ENCODE peak calls at places on chromosomes 5 and 9, in four cellular contexts. One of them, this sample, is unnamed.

GRCh38 chr5:1386274-1386717 is 41.4 kb upstream of the CLPTM1L start:
- DNase-seq in ovary: peak; percentile 57
- DNase-seq in OCI-LY7: peak; percentile 71
- DNase-seq in K562: peak; percentile 23
- DNase-seq in this sample: peak; percentile 41

GRCh38 chr9:98009437-98009836 is 26.3 kb downstream of the ANP32B start:
- DNase-seq in ovary: no peak
- DNase-seq in OCI-LY7: no peak
- DNase-seq in K562: no peak
- DNase-seq in this sample: no peak

GRCh38 chr9:22210262-22210661 is 201.2 kb upstream of the CDKN2B start:
- DNase-seq in ovary: no peak
- DNase-seq in OCI-LY7: no peak
- DNase-seq in K562: no peak
- DNase-seq in this sample: no peak

GRCh38 chr9:112555844-112556482 is 69.3 kb downstream of the KIAA1958 start:
- DNase-seq in ovary: no peak
- DNase-seq in OCI-LY7: no peak
- DNase-seq in K562: no peak
- DNase-seq in this sample: peak; percentile 60

GRCh38 chr9:96214639-96215038 is 87.3 kb downstream of the HSD17B3 start:
- DNase-seq in ovary: no peak
- DNase-seq in OCI-LY7: no peak
- DNase-seq in K562: no peak
- DNase-seq in this sample: no peak

GRCh38 chr5:137273511-137273910 is 225.6 kb downstream of the SPOCK1 start:
- DNase-seq in ovary: no peak
- DNase-seq in OCI-LY7: no peak
- DNase-seq in K562: no peak
- DNase-seq in this sample: no peak

GRCh38 chr9:36029765-36030528 is 6.8 kb upstream of the RECK start:
- DNase-seq in ovary: no peak
- DNase-seq in OCI-LY7: no peak
- DNase-seq in K562: no peak
- DNase-seq in this sample: no peak

GRCh38 chr5:40359854-40360253 is 319.9 kb upstream of the PTGER4 start:
- DNase-seq in ovary: no peak
- DNase-seq in OCI-LY7: no peak
- DNase-seq in K562: no peak
- DNase-seq in this sample: no peak

GRCh38 chr5:73496984-73497457 is 1.2 kb upstream of the BTF3 start:
- DNase-seq in ovary: no peak
- DNase-seq in OCI-LY7: peak; percentile 75
- DNase-seq in K562: peak; percentile 70
- DNase-seq in this sample: no peak

DNA sequence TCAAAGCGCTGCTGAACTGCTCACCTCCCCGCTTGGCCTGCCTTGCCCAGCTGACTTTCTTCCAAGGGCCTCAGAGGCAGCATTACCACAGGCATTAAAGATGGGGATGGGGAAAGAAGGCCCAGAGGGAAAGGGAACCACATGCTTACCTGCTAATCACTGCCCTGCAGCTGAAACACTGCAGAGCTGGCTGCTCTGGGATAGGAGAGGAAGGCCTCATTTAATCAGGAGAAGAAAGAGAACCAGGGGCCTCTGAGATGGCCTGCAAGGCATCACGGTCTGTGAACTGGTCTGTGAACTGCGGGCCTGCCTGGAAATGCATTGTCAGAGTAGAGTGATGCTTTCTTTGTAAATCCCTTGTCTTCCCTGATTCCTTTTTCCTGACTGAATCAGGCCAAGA is 44.8 kb downstream of the PTCD2 start:
- DNase-seq in ovary: no peak
- DNase-seq in OCI-LY7: no peak
- DNase-seq in K562: no peak
- DNase-seq in this sample: no peak
- H3K4me1 ChIP-seq in ovary: no peaks in the 10 kb centered on the region
- H3K4me1 ChIP-seq in OCI-LY7: no peaks in the 10 kb centered on the region
- H3K4me1 ChIP-seq in K562: no peaks in the 10 kb centered on the region
- H3K4me1 ChIP-seq in this sample: peaks cover 12% of the 10 kb centered on the region

GRCh38 chr5:98813755-98814154 is 40.3 kb downstream of the RGMB start:
- DNase-seq in ovary: no peak
- DNase-seq in OCI-LY7: no peak
- DNase-seq in K562: no peak
- DNase-seq in this sample: no peak
- TF ChIP-seq CTCF in ovary: no peak
- TF ChIP-seq CTCF in OCI-LY7: no peak
- TF ChIP-seq CTCF in K562: no peak
- TF ChIP-seq CTCF in this sample: no peak

DNA sequence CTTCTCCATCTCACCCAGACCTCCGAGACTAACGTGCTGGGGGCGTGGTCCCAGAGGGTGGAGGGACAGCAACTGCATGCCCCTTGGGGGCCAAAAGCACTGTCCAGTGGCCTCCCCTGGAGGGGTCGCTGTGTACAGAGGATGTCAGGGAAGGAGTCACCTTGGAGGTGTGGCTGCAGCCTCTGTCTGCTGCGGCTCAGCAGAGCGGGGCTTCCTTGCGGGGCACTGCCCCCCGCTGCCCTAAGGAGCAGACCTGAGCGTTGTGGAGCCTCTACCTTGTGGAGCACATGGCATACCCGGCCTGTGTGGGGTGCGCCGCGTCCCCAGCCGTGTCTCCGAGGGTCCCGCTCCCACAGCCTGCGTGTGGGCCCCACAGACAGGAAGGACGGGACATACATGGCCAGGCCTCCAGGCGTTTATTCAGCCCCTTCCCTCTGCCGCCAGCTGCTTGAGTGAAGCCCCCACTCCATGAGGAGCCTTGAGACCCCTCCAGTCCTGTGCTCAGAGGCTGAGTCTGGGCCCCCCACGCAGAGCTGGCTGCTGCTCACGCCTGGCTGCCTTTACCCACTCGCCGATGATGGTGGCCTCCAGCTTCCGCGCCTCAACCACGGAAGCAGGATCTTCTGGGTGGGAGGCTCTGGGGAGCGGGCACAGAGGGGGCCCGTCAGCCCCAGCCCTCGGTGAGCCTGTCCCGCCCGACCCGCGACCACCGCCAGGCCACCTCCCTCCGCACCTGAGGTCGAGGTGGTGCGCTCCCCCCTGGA is 4.2 kb downstream of the DPP7 start:
- DNase-seq in ovary: no peak
- DNase-seq in OCI-LY7: no peak
- DNase-seq in K562: no peak
- DNase-seq in this sample: peak; percentile 39
- H3K36me3 ChIP-seq in ovary: no peaks in the 10 kb centered on the region
- H3K36me3 ChIP-seq in OCI-LY7: peaks cover 72% of the 10 kb centered on the region
- H3K36me3 ChIP-seq in K562: peaks cover 82% of the 10 kb centered on the region
- H3K36me3 ChIP-seq in this sample: peaks cover 2% of the 10 kb centered on the region

GRCh38 chr9:100287186-100287585 is 65.6 kb downstream of the TEX10 start:
- DNase-seq in ovary: no peak
- DNase-seq in OCI-LY7: no peak
- DNase-seq in K562: no peak
- DNase-seq in this sample: no peak

GRCh38 chr9:100285080-100285479 is 67.7 kb downstream of the TEX10 start:
- DNase-seq in ovary: no peak
- DNase-seq in OCI-LY7: no peak
- DNase-seq in K562: no peak
- DNase-seq in this sample: no peak

GRCh38 chr9:100285601-100286000 is 67.1 kb downstream of the TEX10 start:
- DNase-seq in ovary: no peak
- DNase-seq in OCI-LY7: no peak
- DNase-seq in K562: no peak
- DNase-seq in this sample: no peak

GRCh38 chr9:100284247-100284646 is 68.5 kb downstream of the TEX10 start:
- DNase-seq in ovary: no peak
- DNase-seq in OCI-LY7: no peak
- DNase-seq in K562: no peak
- DNase-seq in this sample: no peak

GRCh38 chr9:100286257-100286656 is 66.5 kb downstream of the TEX10 start:
- DNase-seq in ovary: no peak
- DNase-seq in OCI-LY7: no peak
- DNase-seq in K562: no peak
- DNase-seq in this sample: no peak
- H3K4me1 ChIP-seq in ovary: no peaks in the 10 kb centered on the region
- H3K4me1 ChIP-seq in OCI-LY7: no peaks in the 10 kb centered on the region
- H3K4me1 ChIP-seq in K562: peaks cover 15% of the 10 kb centered on the region
- H3K4me1 ChIP-seq in this sample: no peaks in the 10 kb centered on the region

GRCh38 chr9:83062653-83063527 is at the start of gene RASEF:
- DNase-seq in ovary: no peak
- DNase-seq in OCI-LY7: no peak
- DNase-seq in K562: no peak
- DNase-seq in this sample: peak; percentile 34
- TF ChIP-seq CTCF in ovary: no peak
- TF ChIP-seq CTCF in OCI-LY7: no peak
- TF ChIP-seq CTCF in K562: no peak
- TF ChIP-seq CTCF in this sample: no peak

GRCh38 chr9:129556576-129557191 is 64.2 kb downstream of the C9orf50 start:
- DNase-seq in ovary: peak; percentile 39
- DNase-seq in OCI-LY7: no peak
- DNase-seq in K562: no peak
- DNase-seq in this sample: no peak

GRCh38 chr9:129557192-129558036 is 63.5 kb downstream of the C9orf50 start:
- DNase-seq in ovary: peak; percentile 83
- DNase-seq in OCI-LY7: no peak
- DNase-seq in K562: no peak
- DNase-seq in this sample: peak; percentile 92

GRCh38 chr9:129554649-129555048 is 66.3 kb downstream of the C9orf50 start:
- DNase-seq in ovary: no peak
- DNase-seq in OCI-LY7: no peak
- DNase-seq in K562: peak; percentile 73
- DNase-seq in this sample: peak; percentile 49

GRCh38 chr9:129553277-129553676 is 67.6 kb downstream of the C9orf50 start:
- DNase-seq in ovary: no peak
- DNase-seq in OCI-LY7: no peak
- DNase-seq in K562: no peak
- DNase-seq in this sample: no peak

DNA sequence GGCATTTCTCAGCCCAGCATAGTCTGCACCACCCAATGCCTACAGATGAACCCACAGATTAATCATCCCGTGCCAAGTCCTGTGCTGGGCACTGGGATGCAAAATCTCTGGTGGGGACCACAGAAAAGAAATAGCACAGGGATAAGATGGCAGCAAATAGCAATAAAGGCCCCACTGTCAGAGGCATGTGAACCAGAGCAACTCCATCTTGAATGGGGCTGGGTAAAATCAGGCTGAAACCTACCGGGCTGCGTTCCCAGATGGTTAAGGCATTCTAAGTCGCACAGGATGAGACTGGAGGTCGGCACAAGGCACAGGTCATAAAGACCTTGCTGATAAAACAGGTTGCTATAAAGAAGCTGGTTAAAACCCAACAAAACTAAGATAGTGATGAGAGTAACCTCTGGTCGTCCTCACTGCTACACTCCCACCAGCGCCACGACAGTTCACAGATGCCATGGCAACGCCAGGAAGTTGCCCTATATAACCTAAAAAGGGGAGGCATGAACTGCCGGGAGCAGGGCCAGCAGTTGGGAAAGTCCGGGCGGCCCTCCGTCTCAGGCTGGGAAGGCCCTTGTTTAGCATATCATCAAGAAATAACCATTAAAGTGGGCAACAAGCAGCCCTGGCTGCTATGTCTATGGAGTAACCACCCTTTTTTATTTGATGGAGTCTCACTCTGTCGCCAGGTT is 65.2 kb downstream of the C9orf50 start:
- DNase-seq in ovary: peak; percentile 73
- DNase-seq in OCI-LY7: no peak
- DNase-seq in K562: no peak
- DNase-seq in this sample: no peak
- H3K36me3 ChIP-seq in ovary: no peaks in the 10 kb centered on the region
- H3K36me3 ChIP-seq in OCI-LY7: no peaks in the 10 kb centered on the region
- H3K36me3 ChIP-seq in K562: no peaks in the 10 kb centered on the region
- H3K36me3 ChIP-seq in this sample: no peaks in the 10 kb centered on the region

GRCh38 chr9:124694394-124695279 is 76.5 kb downstream of the NR6A1 start:
- DNase-seq in ovary: no peak
- DNase-seq in OCI-LY7: no peak
- DNase-seq in K562: no peak
- DNase-seq in this sample: no peak
- H3K4me1 ChIP-seq in ovary: no peaks in the 10 kb centered on the region
- H3K4me1 ChIP-seq in OCI-LY7: no peaks in the 10 kb centered on the region
- H3K4me1 ChIP-seq in K562: peaks cover 14% of the 10 kb centered on the region
- H3K4me1 ChIP-seq in this sample: peaks cover 47% of the 10 kb centered on the region

This sample was measured in Caco-2.